ENCODE peak calls at places on chromosome 22, in five cellular contexts. Z is brain microvascular endothelial cell, X is AG10803, T is fibroblast of pulmonary artery, M is IMR-90. G is an unnamed sample.

GRCh38 chr22:28791124-28791523 is 9.2 kb downstream of the XBP1 start:
- DNase-seq in Z (no peak), X (no peak), T (no peak), M (no peak), G (no peak)

GRCh38 chr22:39952347-39952746 is 7.8 kb upstream of the TMA7B start:
- DNase-seq in Z (no peak), X (no peak), T (no peak), M (no peak), G (no peak)

GRCh38 chr22:49930596-49931412 is 12.4 kb downstream of the CRELD2 start:
- DNase-seq in X (peak; percentile 69), Z (peak; percentile 35), M (peak; percentile 66), T (peak; percentile 73), G (peak; percentile 43)

GRCh38 chr22:27385261-27385998 is 416.1 kb downstream of the MN1 start:
- DNase-seq in M (no peak), T (no peak), Z (no peak), X (no peak), G (no peak)

GRCh38 chr22:17098379-17098819 is 13.6 kb downstream of the IL17RA start:
- DNase-seq in T (peak; percentile 33), M (no peak), Z (no peak), X (no peak), G (no peak)

GRCh38 chr22:48937032-48937639 is 890.5 kb downstream of the BRD1 start:
- DNase-seq in M (no peak), Z (no peak), T (no peak), X (no peak), G (no peak)

GRCh38 chr22:39773976-39774539 is 119.5 kb downstream of the ENTHD1 start:
- DNase-seq in X (no peak), M (peak; percentile 0), T (no peak), Z (no peak), G (no peak)

GRCh38 chr22:27474711-27475547 is 326.6 kb downstream of the MN1 start:
- DNase-seq in T (peak; percentile 89), M (peak; percentile 94), X (peak; percentile 93), Z (peak; percentile 91), G (peak; percentile 92)

GRCh38 chr22:27199354-27199753 is 542.0 kb downstream of the MIAT start:
- DNase-seq in T (no peak), Z (no peak), X (no peak), M (no peak), G (no peak)

GRCh38 chr22:46064236-46064965 is 85.9 kb upstream of the PPARA start:
- DNase-seq in T (no peak), Z (no peak), X (no peak), M (no peak), G (no peak)
- H3K4me3 ChIP-seq in T (no peak overlapping the region), Z (no peak overlapping the region), X (peak overlapping the region; percentile 74), M (no peak overlapping the region), G (no peak overlapping the region)

DNA sequence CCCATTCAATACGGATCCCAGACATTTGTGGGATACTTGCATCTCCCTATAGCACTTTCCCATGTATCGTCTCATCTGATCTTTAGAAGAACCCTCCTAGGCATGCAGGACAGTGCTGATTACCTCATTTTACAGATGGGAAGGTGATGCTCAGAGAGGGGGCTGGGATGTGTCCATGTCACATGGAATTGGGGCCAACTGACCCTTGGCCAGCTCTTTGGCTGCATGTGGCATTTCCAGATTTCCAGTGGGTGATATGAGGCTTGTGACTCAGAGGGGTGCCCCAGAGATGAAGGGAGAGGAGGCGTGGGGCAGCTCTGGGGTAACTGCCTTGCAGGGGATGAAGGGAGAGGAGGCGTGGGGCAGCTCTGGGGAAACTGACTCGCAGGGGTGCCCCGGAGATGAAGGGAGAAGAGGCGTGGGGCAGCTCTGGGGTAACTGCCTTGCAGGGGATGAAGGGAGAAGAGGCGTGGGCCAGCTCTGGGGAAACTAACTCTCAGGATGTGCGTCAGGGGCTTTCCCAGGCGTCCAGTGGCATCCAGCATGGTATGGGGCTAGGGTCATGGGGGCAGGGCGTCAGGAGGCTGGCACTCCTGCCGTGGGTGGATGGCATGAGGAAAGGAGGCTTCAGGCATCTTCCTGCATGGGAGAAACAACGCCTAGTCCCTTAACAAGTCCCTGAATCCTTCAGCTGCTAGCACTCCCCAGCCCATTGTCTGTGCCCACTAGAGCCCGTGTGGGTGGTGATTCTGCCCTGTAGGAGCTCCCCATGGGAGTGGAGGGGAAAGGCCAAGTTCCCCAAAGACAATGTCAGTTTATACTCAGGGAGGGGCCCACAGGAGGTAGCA is 11.9 kb upstream of the CERK start:
- DNase-seq in M (no peak), X (no peak), Z (no peak), T (no peak), G (no peak)
- H3K4me3 ChIP-seq in M (no peak overlapping the region), X (no peak overlapping the region), Z (no peak overlapping the region), T (no peak overlapping the region), G (no peak overlapping the region)

DNA sequence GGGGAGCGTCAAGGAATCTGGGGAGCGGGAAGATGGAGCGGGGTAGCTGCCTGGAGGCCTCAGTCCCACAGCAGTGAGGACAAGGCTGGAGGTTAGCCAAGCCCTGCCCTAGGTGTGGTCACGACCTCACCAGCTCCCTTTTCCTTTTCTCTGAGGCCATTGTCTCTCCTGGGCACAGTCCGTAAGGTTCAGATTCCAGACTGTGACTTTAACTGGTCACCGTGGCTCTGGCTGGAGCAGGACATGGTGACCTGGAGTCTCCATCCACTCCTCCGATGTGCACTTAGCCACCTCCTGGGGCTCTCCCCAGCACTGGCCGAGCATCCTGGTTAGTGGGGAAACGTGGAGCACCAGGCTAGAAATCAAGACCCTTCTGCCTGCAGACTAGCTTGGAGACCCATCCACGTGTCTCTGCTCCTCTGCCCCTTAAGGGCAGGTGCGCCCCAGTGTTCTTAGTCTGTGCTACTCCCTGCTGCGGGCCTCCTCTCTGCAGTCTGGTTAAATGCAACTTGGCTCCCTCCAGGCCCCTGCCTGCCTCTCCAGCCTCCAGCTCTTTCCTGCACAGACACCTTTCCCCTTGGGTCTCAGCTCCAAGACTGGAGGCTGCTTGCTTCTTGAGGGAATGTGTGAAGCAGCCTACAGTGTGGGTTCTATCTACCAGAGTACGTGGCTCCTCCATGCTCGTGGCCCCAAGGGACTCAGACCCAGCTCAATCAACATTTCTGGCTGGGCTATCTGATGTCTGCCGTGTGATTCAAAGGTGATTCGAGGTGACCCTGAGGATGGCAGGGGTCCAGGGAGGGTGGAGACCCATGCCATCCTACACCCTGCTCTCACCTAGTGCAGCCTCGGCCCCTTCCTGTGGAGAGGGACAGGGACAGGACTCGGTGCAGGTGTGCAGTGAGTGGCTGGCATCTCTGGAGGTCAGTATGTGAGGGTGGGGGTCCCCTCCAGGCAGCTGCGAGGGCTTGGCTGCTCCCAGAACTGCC is 5.2 kb downstream of the SLC25A1 start:
- DNase-seq in M (no peak), X (no peak), T (no peak), Z (no peak), G (no peak)
- H3K4me3 ChIP-seq in M (no peak overlapping the region), X (peak overlapping the region; percentile 91), T (peak overlapping the region; percentile 84), Z (peak overlapping the region; percentile 86), G (peak overlapping the region; percentile 91)

GRCh38 chr22:44172370-44173108 is 8.2 kb upstream of the PARVG start:
- DNase-seq in M (no peak), X (peak; percentile 11), Z (peak; percentile 6), T (no peak), G (no peak)

GRCh38 chr22:44170470-44170869 is 10.3 kb upstream of the PARVG start:
- DNase-seq in Z (no peak), M (no peak), T (no peak), X (no peak), G (no peak)

GRCh38 chr22:44175676-44176075 is 5.0 kb upstream of the PARVG start:
- DNase-seq in X (no peak), M (no peak), T (no peak), Z (no peak), G (no peak)

GRCh38 chr22:44171486-44172076 is 9.1 kb upstream of the PARVG start:
- DNase-seq in X (no peak), M (no peak), Z (no peak), T (no peak), G (no peak)

GRCh38 chr22:44173154-44173553 is 7.6 kb upstream of the PARVG start:
- DNase-seq in X (no peak), Z (no peak), T (no peak), M (no peak), G (no peak)
- H3K4me3 ChIP-seq in X (no peak overlapping the region), Z (no peak overlapping the region), T (no peak overlapping the region), M (no peak overlapping the region), G (no peak overlapping the region)

GRCh38 chr22:22933100-22933806 is 45.6 kb downstream of the IGLL5 start:
- DNase-seq in Z (no peak), T (no peak), M (no peak), X (no peak), G (no peak)

GRCh38 chr22:22930222-22930497 is 42.5 kb downstream of the IGLL5 start:
- DNase-seq in Z (no peak), T (no peak), M (no peak), X (no peak), G (no peak)

GRCh38 chr22:22930571-22931556 is 43.2 kb downstream of the IGLL5 start:
- DNase-seq in X (no peak), M (no peak), Z (no peak), T (no peak), G (no peak)

GRCh38 chr22:22932512-22932941 is 44.9 kb downstream of the IGLL5 start:
- DNase-seq in Z (no peak), T (no peak), M (no peak), X (no peak), G (no peak)

DNA sequence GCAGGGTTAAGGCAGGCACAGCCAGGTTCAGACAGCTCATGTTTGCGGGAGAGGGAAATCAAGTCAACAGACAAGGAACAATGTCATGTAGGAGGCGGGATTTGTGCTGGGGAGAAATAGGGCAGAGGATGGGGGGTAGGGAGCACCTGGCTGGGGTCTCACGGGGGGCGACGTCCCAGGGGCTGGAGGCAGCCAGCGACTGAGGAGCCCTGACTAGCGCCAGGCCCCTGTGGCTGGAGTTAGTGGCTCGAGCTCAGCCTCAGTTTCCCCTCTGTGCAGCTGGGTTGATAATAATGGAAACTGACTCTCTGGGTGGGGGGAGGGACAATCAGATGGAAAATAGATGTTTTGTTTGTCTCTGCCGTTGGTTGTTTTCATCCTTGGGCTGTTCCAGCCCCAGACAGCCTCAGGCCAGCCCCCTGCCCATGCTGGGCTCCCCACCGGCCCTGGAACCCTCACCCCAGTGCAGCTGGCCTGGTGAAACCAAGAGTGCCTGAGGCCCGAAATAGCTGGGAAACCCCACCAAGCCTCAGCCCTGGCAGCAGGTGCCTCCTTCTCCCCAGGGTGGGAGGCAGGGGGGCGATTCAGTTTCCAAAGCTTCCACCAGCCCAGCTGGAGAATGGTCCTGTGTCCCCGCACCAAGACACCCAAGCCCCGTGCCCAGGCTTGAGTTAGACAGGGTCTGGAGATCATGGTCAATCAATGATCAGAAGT is 44.1 kb downstream of the IGLL5 start:
- DNase-seq in T (no peak), M (no peak), Z (no peak), X (no peak), G (no peak)
- H3K4me3 ChIP-seq in T (no peak overlapping the region), M (no peak overlapping the region), Z (no peak overlapping the region), X (no peak overlapping the region), G (no peak overlapping the region)